ENCODE peak calls at places on chromosomes 1 and 21, in five cellular contexts. I is body of pancreas, A is IMR-90, U is small intestine, R is kidney. C is an unnamed sample.

GRCh38 chr1:219326843-219327242 is 153.2 kb downstream of the LYPLAL1 start:
- DNase-seq in U (no peak), A (no peak), R (no peak), I (no peak), C (no peak)

GRCh38 chr1:180863158-180863775 is 49.4 kb upstream of the KIAA1614 start:
- DNase-seq in R (no peak), A (peak; percentile 68), U (peak; percentile 62), I (peak; percentile 24), C (peak; percentile 8)

GRCh38 chr1:76281306-76281705 is 206.8 kb downstream of the ST6GALNAC3 start:
- DNase-seq in I (no peak), R (no peak), U (no peak), A (no peak), C (no peak)

GRCh38 chr21:43290529-43291346 is 121.9 kb downstream of the CRYAA start:
- DNase-seq in I (no peak), A (no peak), U (no peak), R (peak; percentile 68), C (peak; percentile 85)

GRCh38 chr1:119467857-119468666 is 38.9 kb upstream of the HSD3B1 start:
- DNase-seq in R (no peak), I (no peak), U (peak; percentile 8), A (no peak), C (no peak)

GRCh38 chr1:10685851-10686403 is 110.5 kb downstream of the CASZ1 start:
- DNase-seq in I (peak; percentile 75), R (no peak), U (no peak), A (peak; percentile 16), C (no peak)

GRCh38 chr1:47693115-47693514 is 255.3 kb downstream of the FOXD2 start:
- DNase-seq in U (no peak), I (no peak), R (no peak), A (no peak), C (no peak)

GRCh38 chr21:30444204-30444603 is 4.1 kb downstream of the KRTAP15-1 start:
- DNase-seq in A (no peak), R (no peak), U (no peak), I (no peak), C (no peak)

GRCh38 chr1:54624466-54625464 is 1.4 kb upstream of the FAM151A start:
- DNase-seq in U (no peak), R (no peak), I (no peak), A (no peak), C (no peak)

GRCh38 chr1:94796269-94796668 is 23.9 kb upstream of the SLC44A3 start:
- DNase-seq in U (no peak), R (no peak), A (no peak), I (no peak), C (no peak)

GRCh38 chr1:55428944-55429931 is 214.1 kb upstream of the USP24 start:
- DNase-seq in A (peak; percentile 100), I (peak; percentile 46), R (peak; percentile 73), U (no peak), C (peak; percentile 67)

GRCh38 chr1:41530411-41530810 is 45.9 kb upstream of the EDN2 start:
- DNase-seq in R (peak; percentile 38), U (no peak), I (no peak), A (no peak), C (no peak)

GRCh38 chr1:166200743-166201142 is 33.9 kb upstream of the FAM78B start:
- DNase-seq in I (no peak), U (no peak), A (no peak), R (no peak), C (no peak)

DNA sequence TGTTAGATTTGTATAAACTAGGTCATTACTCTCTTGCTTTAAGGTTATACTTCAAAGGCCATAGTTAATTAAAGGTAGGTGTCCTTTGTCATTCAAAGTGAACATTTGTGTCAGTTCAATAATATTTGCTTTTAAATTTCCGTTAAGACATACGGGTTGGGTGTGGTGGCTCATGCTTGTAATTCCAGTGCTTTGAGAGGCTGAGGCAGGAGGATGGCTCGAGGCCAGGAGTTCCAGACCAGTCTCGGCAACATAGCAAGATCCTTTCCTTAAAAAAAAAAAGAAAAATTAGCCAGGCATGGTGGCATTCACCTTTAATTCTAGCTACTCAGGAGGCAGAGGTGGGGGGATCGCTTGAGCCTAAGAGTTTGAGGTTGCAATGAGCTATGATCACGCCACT is 80.4 kb downstream of the KIF26B start:
- DNase-seq in A (no peak), U (no peak), I (peak; percentile 46), R (no peak), C (no peak)
- H3K4me1 ChIP-seq in A (no peaks in the 10 kb centered on the region), U (no peaks in the 10 kb centered on the region), I (peaks cover 15% of the 10 kb centered on the region), R (no peaks in the 10 kb centered on the region), C (no peaks in the 10 kb centered on the region)

GRCh38 chr21:8991968-8992621 is 1529.3 kb upstream of the TPTE start:
- DNase-seq in I (no peak), R (no peak), U (no peak), A (no peak), C (no peak)
- H3K9me3 ChIP-seq in I (no peaks in the 10 kb centered on the region), R (no peaks in the 10 kb centered on the region), U (peaks cover 16% of the 10 kb centered on the region), A (peaks cover 49% of the 10 kb centered on the region), C (no peaks in the 10 kb centered on the region)

DNA sequence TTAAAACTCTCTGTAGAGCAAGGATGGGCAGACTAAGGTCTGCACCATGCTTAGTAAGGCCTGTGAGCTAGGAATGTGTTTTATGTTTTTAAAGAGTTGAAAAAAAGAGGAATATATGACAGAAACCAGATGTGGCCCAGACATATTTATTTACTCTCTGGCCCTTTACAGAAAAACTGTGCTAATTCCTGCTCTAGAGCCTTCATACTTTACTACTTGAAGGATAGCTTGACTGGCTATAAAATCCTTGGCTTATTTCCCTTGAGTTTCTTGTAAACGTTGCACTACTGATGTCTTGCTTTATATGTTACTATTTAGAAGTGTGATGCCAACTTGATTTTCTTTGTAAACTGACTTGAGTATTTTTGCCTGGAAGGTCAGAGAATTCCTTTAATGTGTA is 33.5 kb downstream of the CTBS start:
- DNase-seq in A (no peak), U (no peak), R (no peak), I (no peak), C (no peak)
- H3K4me3 ChIP-seq in A (no peak overlapping the region), U (no peak overlapping the region), R (no peak overlapping the region), I (no peak overlapping the region), C (no peak overlapping the region)

DNA sequence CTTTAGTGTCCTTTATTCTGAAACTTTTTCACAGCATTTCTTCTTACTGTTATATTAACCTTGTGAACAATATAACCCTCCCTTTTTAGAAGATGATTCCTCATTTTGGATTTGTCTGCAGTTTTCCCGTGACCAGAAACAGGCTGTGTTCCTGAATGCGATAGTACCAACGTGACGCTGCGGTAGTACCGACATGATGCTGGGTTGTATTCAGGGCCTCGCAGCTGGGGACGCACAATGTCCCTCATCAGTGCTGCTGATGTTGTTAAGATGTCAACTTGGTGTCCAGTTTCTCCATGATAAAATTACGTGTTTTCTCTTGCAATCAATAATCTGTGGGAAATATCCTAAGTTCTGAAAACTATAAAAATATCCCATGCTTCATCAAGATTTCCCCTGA is 761.4 kb upstream of the TPTE start:
- DNase-seq in I (no peak), R (no peak), A (no peak), U (no peak), C (no peak)
- H3K4me1 ChIP-seq in I (no peaks in the 10 kb centered on the region), R (no peaks in the 10 kb centered on the region), A (no peaks in the 10 kb centered on the region), U (no peaks in the 10 kb centered on the region), C (no peaks in the 10 kb centered on the region)

DNA sequence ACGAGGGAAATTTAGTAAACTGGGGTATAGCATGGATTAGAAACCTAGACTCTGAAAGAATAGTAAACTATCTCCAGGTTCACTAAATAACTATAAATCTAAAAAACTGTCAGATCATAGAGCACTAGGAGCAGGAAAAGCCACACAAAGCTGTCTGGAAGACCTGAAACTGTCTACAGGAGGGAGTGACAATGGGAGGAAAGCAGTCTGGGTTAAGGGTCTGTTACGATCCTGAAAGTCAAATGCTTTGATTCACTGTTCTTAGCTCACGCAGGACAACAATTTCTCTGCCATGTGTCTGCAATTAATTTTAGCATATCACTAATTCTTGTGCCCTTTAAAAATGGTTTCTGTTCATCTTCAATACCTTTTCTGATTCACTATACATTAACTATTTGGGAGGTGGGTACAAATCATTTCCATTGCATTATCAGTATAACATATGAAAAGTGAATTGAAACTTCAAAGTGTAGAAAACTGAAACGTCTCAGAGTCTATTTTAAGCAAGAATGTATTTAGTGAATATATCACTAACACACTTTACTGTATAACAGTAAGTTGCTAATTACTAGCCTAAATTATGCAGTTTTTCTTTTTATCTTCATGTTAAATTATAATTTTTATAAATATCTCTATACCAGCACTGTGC is 18.4 kb downstream of the CEP170 start:
- DNase-seq in I (no peak), A (no peak), U (no peak), R (no peak), C (no peak)
- H3K9me3 ChIP-seq in I (no peaks in the 10 kb centered on the region), A (peaks cover 4% of the 10 kb centered on the region), U (no peaks in the 10 kb centered on the region), R (peaks cover 3% of the 10 kb centered on the region), C (no peaks in the 10 kb centered on the region)

C was measured in SJCRH30.